ENCODE peak calls at places on chromosomes 3 and 15, in seven cellular contexts. One of them, this sample, is unnamed.

GRCh38 chr15:94164202-94164807 is 67.1 kb upstream of the MCTP2 start:
- DNase-seq in pancreas: peak
- DNase-seq in dorsolateral prefrontal cortex: peak
- DNase-seq in endothelial cell: peak
- DNase-seq in WERI-Rb-1: peak
- DNase-seq in bronchial epithelial cell: peak
- DNase-seq in cardiac fibroblast: peak
- DNase-seq in this sample: peak

GRCh38 chr3:42446111-42447050 is 36.0 kb upstream of the LYZL4 start:
- DNase-seq in dorsolateral prefrontal cortex: no peak
- DNase-seq in WERI-Rb-1: no peak
- DNase-seq in endothelial cell: no peak
- DNase-seq in pancreas: no peak
- DNase-seq in cardiac fibroblast: no peak
- DNase-seq in bronchial epithelial cell: no peak
- DNase-seq in this sample: no peak

GRCh38 chr15:49215768-49216739 is 46.0 kb downstream of the GALK2 start:
- DNase-seq in cardiac fibroblast: peak
- DNase-seq in bronchial epithelial cell: peak
- DNase-seq in pancreas: peak
- DNase-seq in WERI-Rb-1: no peak
- DNase-seq in dorsolateral prefrontal cortex: no peak
- DNase-seq in endothelial cell: no peak
- DNase-seq in this sample: no peak

GRCh38 chr3:123492188-123492587 is 43.3 kb upstream of the ADCY5 start:
- DNase-seq in bronchial epithelial cell: no peak
- DNase-seq in pancreas: no peak
- DNase-seq in endothelial cell: no peak
- DNase-seq in dorsolateral prefrontal cortex: no peak
- DNase-seq in cardiac fibroblast: no peak
- DNase-seq in WERI-Rb-1: no peak
- DNase-seq in this sample: no peak

GRCh38 chr3:173045770-173046382 is 95.2 kb downstream of the SPATA16 start:
- DNase-seq in WERI-Rb-1: no peak
- DNase-seq in pancreas: no peak
- DNase-seq in cardiac fibroblast: peak
- DNase-seq in bronchial epithelial cell: peak
- DNase-seq in endothelial cell: no peak
- DNase-seq in dorsolateral prefrontal cortex: no peak
- DNase-seq in this sample: no peak

GRCh38 chr3:165193392-165194268 is 2.6 kb downstream of the SLITRK3 start:
- DNase-seq in pancreas: no peak
- DNase-seq in cardiac fibroblast: no peak
- DNase-seq in WERI-Rb-1: no peak
- DNase-seq in endothelial cell: no peak
- DNase-seq in dorsolateral prefrontal cortex: no peak
- DNase-seq in bronchial epithelial cell: no peak
- DNase-seq in this sample: peak

GRCh38 chr3:70726966-70727365 is 414.5 kb upstream of the MDFIC2 start:
- DNase-seq in endothelial cell: no peak
- DNase-seq in cardiac fibroblast: no peak
- DNase-seq in pancreas: no peak
- DNase-seq in WERI-Rb-1: no peak
- DNase-seq in bronchial epithelial cell: no peak
- DNase-seq in dorsolateral prefrontal cortex: no peak
- DNase-seq in this sample: no peak

GRCh38 chr3:128879991-128880390 is 571 bp downstream of the ACAD9 start:
- DNase-seq in dorsolateral prefrontal cortex: no peak
- DNase-seq in pancreas: no peak
- DNase-seq in cardiac fibroblast: no peak
- DNase-seq in endothelial cell: no peak
- DNase-seq in bronchial epithelial cell: no peak
- DNase-seq in WERI-Rb-1: no peak
- DNase-seq in this sample: no peak

GRCh38 chr3:187987919-187988318 is 166.0 kb upstream of the LPP start:
- DNase-seq in endothelial cell: no peak
- DNase-seq in dorsolateral prefrontal cortex: no peak
- DNase-seq in pancreas: no peak
- DNase-seq in cardiac fibroblast: no peak
- DNase-seq in WERI-Rb-1: no peak
- DNase-seq in bronchial epithelial cell: no peak
- DNase-seq in this sample: no peak

GRCh38 chr3:127746400-127747057 is 73.8 kb downstream of the ABTB1 start:
- DNase-seq in endothelial cell: no peak
- DNase-seq in dorsolateral prefrontal cortex: no peak
- DNase-seq in cardiac fibroblast: no peak
- DNase-seq in bronchial epithelial cell: peak
- DNase-seq in pancreas: no peak
- DNase-seq in WERI-Rb-1: no peak
- DNase-seq in this sample: no peak
- TF ChIP-seq CTCF in endothelial cell: no peak
- TF ChIP-seq CTCF in dorsolateral prefrontal cortex: no peak
- TF ChIP-seq CTCF in cardiac fibroblast: peak
- TF ChIP-seq CTCF in bronchial epithelial cell: peak
- TF ChIP-seq CTCF in pancreas: no peak
- TF ChIP-seq CTCF in WERI-Rb-1: peak
- TF ChIP-seq CTCF in this sample: no peak

GRCh38 chr15:76332796-76333195 is 3.8 kb upstream of the ISL2 start:
- DNase-seq in cardiac fibroblast: no peak
- DNase-seq in WERI-Rb-1: no peak
- DNase-seq in bronchial epithelial cell: no peak
- DNase-seq in dorsolateral prefrontal cortex: no peak
- DNase-seq in endothelial cell: no peak
- DNase-seq in pancreas: no peak
- DNase-seq in this sample: no peak

GRCh38 chr15:76328106-76328696 is 8.4 kb upstream of the ISL2 start:
- DNase-seq in WERI-Rb-1: peak
- DNase-seq in endothelial cell: no peak
- DNase-seq in bronchial epithelial cell: no peak
- DNase-seq in cardiac fibroblast: no peak
- DNase-seq in pancreas: no peak
- DNase-seq in dorsolateral prefrontal cortex: no peak
- DNase-seq in this sample: no peak

GRCh38 chr15:76328962-76329361 is 7.6 kb upstream of the ISL2 start:
- DNase-seq in WERI-Rb-1: no peak
- DNase-seq in pancreas: no peak
- DNase-seq in bronchial epithelial cell: peak
- DNase-seq in dorsolateral prefrontal cortex: no peak
- DNase-seq in endothelial cell: no peak
- DNase-seq in cardiac fibroblast: no peak
- DNase-seq in this sample: no peak

GRCh38 chr15:76327191-76328105 is 9.1 kb upstream of the ISL2 start:
- DNase-seq in bronchial epithelial cell: peak
- DNase-seq in dorsolateral prefrontal cortex: no peak
- DNase-seq in endothelial cell: no peak
- DNase-seq in cardiac fibroblast: no peak
- DNase-seq in pancreas: no peak
- DNase-seq in WERI-Rb-1: no peak
- DNase-seq in this sample: no peak

GRCh38 chr15:76330281-76330680 is 6.3 kb upstream of the ISL2 start:
- DNase-seq in endothelial cell: no peak
- DNase-seq in WERI-Rb-1: peak
- DNase-seq in bronchial epithelial cell: peak
- DNase-seq in pancreas: peak
- DNase-seq in dorsolateral prefrontal cortex: no peak
- DNase-seq in cardiac fibroblast: peak
- DNase-seq in this sample: peak
- TF ChIP-seq CTCF in endothelial cell: no peak
- TF ChIP-seq CTCF in WERI-Rb-1: peak
- TF ChIP-seq CTCF in bronchial epithelial cell: peak
- TF ChIP-seq CTCF in pancreas: peak
- TF ChIP-seq CTCF in dorsolateral prefrontal cortex: peak
- TF ChIP-seq CTCF in cardiac fibroblast: peak
- TF ChIP-seq CTCF in this sample: peak

GRCh38 chr3:111151438-111151837 is 79.8 kb downstream of the NECTIN3 start:
- DNase-seq in pancreas: no peak
- DNase-seq in WERI-Rb-1: no peak
- DNase-seq in dorsolateral prefrontal cortex: no peak
- DNase-seq in endothelial cell: no peak
- DNase-seq in cardiac fibroblast: peak
- DNase-seq in bronchial epithelial cell: peak
- DNase-seq in this sample: no peak
- TF ChIP-seq CTCF in pancreas: no peak
- TF ChIP-seq CTCF in WERI-Rb-1: no peak
- TF ChIP-seq CTCF in dorsolateral prefrontal cortex: no peak
- TF ChIP-seq CTCF in endothelial cell: no peak
- TF ChIP-seq CTCF in cardiac fibroblast: no peak
- TF ChIP-seq CTCF in bronchial epithelial cell: no peak
- TF ChIP-seq CTCF in this sample: no peak

GRCh38 chr15:78734441-78735064 is 76.7 kb downstream of the ADAMTS7 start:
- DNase-seq in endothelial cell: no peak
- DNase-seq in bronchial epithelial cell: no peak
- DNase-seq in dorsolateral prefrontal cortex: no peak
- DNase-seq in pancreas: no peak
- DNase-seq in WERI-Rb-1: no peak
- DNase-seq in cardiac fibroblast: no peak
- DNase-seq in this sample: no peak

GRCh38 chr15:78737187-78737820 is 74.0 kb downstream of the ADAMTS7 start:
- DNase-seq in bronchial epithelial cell: no peak
- DNase-seq in pancreas: no peak
- DNase-seq in endothelial cell: no peak
- DNase-seq in dorsolateral prefrontal cortex: no peak
- DNase-seq in cardiac fibroblast: no peak
- DNase-seq in WERI-Rb-1: no peak
- DNase-seq in this sample: no peak

GRCh38 chr15:78740904-78741274 is 70.4 kb downstream of the ADAMTS7 start:
- DNase-seq in dorsolateral prefrontal cortex: no peak
- DNase-seq in cardiac fibroblast: no peak
- DNase-seq in pancreas: no peak
- DNase-seq in WERI-Rb-1: no peak
- DNase-seq in bronchial epithelial cell: no peak
- DNase-seq in endothelial cell: no peak
- DNase-seq in this sample: no peak

GRCh38 chr15:78739206-78739605 is 72.1 kb downstream of the ADAMTS7 start:
- DNase-seq in bronchial epithelial cell: no peak
- DNase-seq in WERI-Rb-1: no peak
- DNase-seq in pancreas: no peak
- DNase-seq in endothelial cell: no peak
- DNase-seq in dorsolateral prefrontal cortex: no peak
- DNase-seq in cardiac fibroblast: no peak
- DNase-seq in this sample: no peak

GRCh38 chr15:78739996-78740903 is 71.0 kb downstream of the ADAMTS7 start:
- DNase-seq in cardiac fibroblast: peak
- DNase-seq in bronchial epithelial cell: peak
- DNase-seq in endothelial cell: peak
- DNase-seq in pancreas: peak
- DNase-seq in dorsolateral prefrontal cortex: no peak
- DNase-seq in WERI-Rb-1: peak
- DNase-seq in this sample: peak
- TF ChIP-seq CTCF in cardiac fibroblast: peak
- TF ChIP-seq CTCF in bronchial epithelial cell: peak
- TF ChIP-seq CTCF in endothelial cell: peak
- TF ChIP-seq CTCF in pancreas: peak
- TF ChIP-seq CTCF in dorsolateral prefrontal cortex: no peak
- TF ChIP-seq CTCF in WERI-Rb-1: peak
- TF ChIP-seq CTCF in this sample: peak

DNA sequence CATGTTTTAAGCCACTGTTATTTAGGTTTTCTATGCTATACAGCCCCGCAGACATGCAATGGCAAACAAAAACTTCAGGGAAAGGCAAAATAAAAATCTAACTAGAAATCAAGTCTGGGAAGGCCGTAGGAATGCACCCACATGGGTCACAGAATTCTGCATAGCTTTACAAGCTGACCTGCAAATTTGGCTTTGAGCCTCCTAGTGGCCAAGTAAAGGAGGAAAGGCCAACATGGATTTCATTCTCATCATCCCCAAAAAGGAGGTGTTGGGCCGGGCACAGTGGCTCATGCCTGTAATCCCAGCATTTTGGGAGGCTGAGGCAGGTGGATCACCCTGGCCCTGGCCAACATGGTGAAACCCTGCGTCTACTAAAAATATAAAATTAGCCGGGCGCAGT is 124.3 kb downstream of the FBLN2 start:
- DNase-seq in cardiac fibroblast: no peak
- DNase-seq in dorsolateral prefrontal cortex: no peak
- DNase-seq in pancreas: no peak
- DNase-seq in endothelial cell: no peak
- DNase-seq in WERI-Rb-1: no peak
- DNase-seq in bronchial epithelial cell: no peak
- DNase-seq in this sample: no peak
- TF ChIP-seq CTCF in cardiac fibroblast: peak
- TF ChIP-seq CTCF in dorsolateral prefrontal cortex: no peak
- TF ChIP-seq CTCF in pancreas: no peak
- TF ChIP-seq CTCF in endothelial cell: no peak
- TF ChIP-seq CTCF in WERI-Rb-1: peak
- TF ChIP-seq CTCF in bronchial epithelial cell: peak
- TF ChIP-seq CTCF in this sample: peak

GRCh38 chr3:98990657-98991056 is 89.2 kb upstream of the DCBLD2 start:
- DNase-seq in endothelial cell: no peak
- DNase-seq in WERI-Rb-1: no peak
- DNase-seq in bronchial epithelial cell: no peak
- DNase-seq in cardiac fibroblast: no peak
- DNase-seq in pancreas: no peak
- DNase-seq in dorsolateral prefrontal cortex: no peak
- DNase-seq in this sample: no peak

GRCh38 chr3:98991393-98991792 is 89.9 kb upstream of the DCBLD2 start:
- DNase-seq in cardiac fibroblast: no peak
- DNase-seq in WERI-Rb-1: no peak
- DNase-seq in pancreas: no peak
- DNase-seq in bronchial epithelial cell: no peak
- DNase-seq in endothelial cell: no peak
- DNase-seq in dorsolateral prefrontal cortex: no peak
- DNase-seq in this sample: no peak

GRCh38 chr3:98999675-99000074 is 98.2 kb upstream of the DCBLD2 start:
- DNase-seq in dorsolateral prefrontal cortex: no peak
- DNase-seq in bronchial epithelial cell: no peak
- DNase-seq in pancreas: no peak
- DNase-seq in cardiac fibroblast: no peak
- DNase-seq in WERI-Rb-1: no peak
- DNase-seq in endothelial cell: no peak
- DNase-seq in this sample: no peak

DNA sequence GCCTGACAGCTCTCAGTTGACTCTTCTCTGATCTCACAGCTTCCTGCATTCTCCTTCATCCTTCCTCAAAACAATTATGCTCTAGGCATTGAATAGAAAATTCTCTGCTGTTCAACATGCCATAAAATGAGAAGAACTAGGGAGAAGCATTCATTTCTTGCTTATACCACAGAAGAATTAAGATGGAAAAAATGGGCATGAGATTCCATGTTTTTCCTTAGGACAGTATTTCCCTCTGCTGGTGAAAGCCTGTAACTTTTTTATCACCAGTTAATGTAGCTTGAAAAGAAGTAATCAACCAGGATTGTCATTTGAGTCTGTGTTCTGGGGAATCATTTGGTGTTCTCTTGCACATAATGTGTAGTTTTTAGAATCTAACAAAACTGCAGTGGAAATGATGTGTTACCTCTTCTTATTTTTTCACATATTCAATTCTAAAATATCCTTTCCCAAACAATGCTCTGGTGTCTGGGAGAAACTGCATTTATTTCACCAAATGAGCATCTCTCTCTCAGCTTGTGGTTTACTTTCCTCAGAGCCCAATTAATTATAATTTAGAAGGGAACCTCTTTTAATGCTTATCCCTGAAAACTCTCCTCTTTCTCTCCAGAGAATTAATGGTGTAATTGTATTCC is 92.8 kb upstream of the DCBLD2 start:
- DNase-seq in endothelial cell: no peak
- DNase-seq in WERI-Rb-1: no peak
- DNase-seq in bronchial epithelial cell: peak
- DNase-seq in pancreas: no peak
- DNase-seq in dorsolateral prefrontal cortex: no peak
- DNase-seq in cardiac fibroblast: peak
- DNase-seq in this sample: no peak
- TF ChIP-seq CTCF in endothelial cell: peak
- TF ChIP-seq CTCF in WERI-Rb-1: peak
- TF ChIP-seq CTCF in bronchial epithelial cell: peak
- TF ChIP-seq CTCF in pancreas: peak
- TF ChIP-seq CTCF in dorsolateral prefrontal cortex: peak
- TF ChIP-seq CTCF in cardiac fibroblast: peak
- TF ChIP-seq CTCF in this sample: peak

GRCh38 chr3:11185564-11186317 is 31.4 kb downstream of the HRH1 start:
- DNase-seq in pancreas: peak
- DNase-seq in cardiac fibroblast: peak
- DNase-seq in dorsolateral prefrontal cortex: no peak
- DNase-seq in WERI-Rb-1: no peak
- DNase-seq in bronchial epithelial cell: peak
- DNase-seq in endothelial cell: no peak
- DNase-seq in this sample: no peak
- TF ChIP-seq CTCF in pancreas: no peak
- TF ChIP-seq CTCF in cardiac fibroblast: no peak
- TF ChIP-seq CTCF in dorsolateral prefrontal cortex: no peak
- TF ChIP-seq CTCF in WERI-Rb-1: no peak
- TF ChIP-seq CTCF in bronchial epithelial cell: no peak
- TF ChIP-seq CTCF in endothelial cell: no peak
- TF ChIP-seq CTCF in this sample: no peak